ENCODE peak calls at places on chromosomes 2 and 18, in five cellular contexts. P is GM23248, B is HCT116, L is OCI-LY7, R is SK-N-SH. S is an unnamed sample.

GRCh38 chr2:200417389-200417788 is 92.5 kb downstream of the KCTD18 start:
- DNase-seq in P (no peak), B (no peak), L (no peak), R (no peak), S (no peak)

GRCh38 chr2:156331572-156332451 is 709 bp downstream of the NR4A2 start:
- DNase-seq in P (peak; percentile 93), B (no peak), L (no peak), R (peak; percentile 34), S (peak; percentile 77)

GRCh38 chr2:194591192-194591591 is 1065.8 kb upstream of the SLC39A10 start:
- DNase-seq in P (no peak), B (no peak), L (no peak), R (no peak), S (no peak)

GRCh38 chr2:126467367-126468054 is 188.4 kb upstream of the GYPC start:
- DNase-seq in P (no peak), B (no peak), L (no peak), R (no peak), S (no peak)

GRCh38 chr2:27628767-27629709 is at the start of the genes CCDC121 and GPN1:
- DNase-seq in P (peak; percentile 98), B (peak; percentile 59), L (peak; percentile 92), R (peak; percentile 91), S (peak; percentile 94)

GRCh38 chr2:168348076-168348475 is 100.7 kb upstream of the STK39 start:
- DNase-seq in P (peak; percentile 54), B (peak; percentile 57), L (peak; percentile 11), R (peak; percentile 40), S (peak; percentile 86)

GRCh38 chr2:88709117-88709739 is 17.8 kb downstream of the RPIA start:
- DNase-seq in P (peak; percentile 63), B (no peak), L (no peak), R (no peak), S (no peak)

GRCh38 chr2:33267745-33268144 is 208.7 kb upstream of the RASGRP3 start:
- DNase-seq in P (peak; percentile 44), B (no peak), L (no peak), R (no peak), S (no peak)

GRCh38 chr2:207632575-207633492 is 7.6 kb upstream of the METTL21A start:
- DNase-seq in P (peak; percentile 81), B (no peak), L (no peak), R (no peak), S (no peak)

GRCh38 chr18:79853303-79853992 is 55.7 kb downstream of the KCNG2 start:
- DNase-seq in P (no peak), B (no peak), L (no peak), R (no peak), S (no peak)

GRCh38 chr2:109375656-109376055 is 238.1 kb downstream of the SEPTIN10 start:
- DNase-seq in P (no peak), B (no peak), L (no peak), R (no peak), S (no peak)

GRCh38 chr2:127508621-127509034 is 17.7 kb downstream of the IWS1 start:
- DNase-seq in P (peak; percentile 100), B (peak; percentile 66), L (no peak), R (peak; percentile 66), S (no peak)

GRCh38 chr2:33505966-33506365 is 29.5 kb downstream of the RASGRP3 start:
- DNase-seq in P (no peak), B (no peak), L (no peak), R (no peak), S (no peak)

GRCh38 chr2:27920148-27920885 is 29.8 kb downstream of the BABAM2 start:
- DNase-seq in P (no peak), B (no peak), L (no peak), R (no peak), S (no peak)

GRCh38 chr2:70143314-70144150 is 47.3 kb downstream of the C2orf42 start:
- DNase-seq in P (peak; percentile 61), B (peak; percentile 41), L (no peak), R (peak; percentile 70), S (peak; percentile 34)

GRCh38 chr2:196984888-196985287 is 58.4 kb upstream of the PGAP1 start:
- DNase-seq in P (no peak), B (no peak), L (no peak), R (no peak), S (no peak)

GRCh38 chr2:215603440-215603839 is 167.6 kb upstream of the FN1 start:
- DNase-seq in P (no peak), B (no peak), L (no peak), R (no peak), S (no peak)

GRCh38 chr2:3597567-3597966 is 2.7 kb downstream of the COLEC11 start:
- DNase-seq in P (no peak), B (no peak), L (no peak), R (no peak), S (no peak)

GRCh38 chr2:30661173-30662107 is 145.8 kb downstream of the CAPN13 start:
- DNase-seq in P (no peak), B (no peak), L (no peak), R (no peak), S (no peak)

GRCh38 chr2:153106802-153107477 is 371.6 kb downstream of the RPRM start:
- DNase-seq in P (peak; percentile 0), B (no peak), L (no peak), R (no peak), S (no peak)

GRCh38 chr2:121283670-121284245 is 1.2 kb downstream of the TFCP2L1 start:
- DNase-seq in P (peak; percentile 23), B (no peak), L (no peak), R (no peak), S (no peak)

GRCh38 chr2:74002515-74003391 is 18.0 kb downstream of the TET3 start:
- DNase-seq in P (peak; percentile 96), B (no peak), L (peak; percentile 76), R (peak; percentile 98), S (peak; percentile 91)

GRCh38 chr2:9231291-9232165 is 24.9 kb downstream of the ASAP2 start:
- DNase-seq in P (no peak), B (no peak), L (no peak), R (no peak), S (no peak)

GRCh38 chr2:9234680-9235387 is 28.2 kb downstream of the ASAP2 start:
- DNase-seq in P (peak; percentile 86), B (peak; percentile 86), L (no peak), R (peak; percentile 87), S (no peak)

GRCh38 chr2:9232166-9232479 is 25.5 kb downstream of the ASAP2 start:
- DNase-seq in P (no peak), B (no peak), L (no peak), R (no peak), S (no peak)

GRCh38 chr2:9230881-9231280 is 24.3 kb downstream of the ASAP2 start:
- DNase-seq in P (peak; percentile 38), B (no peak), L (no peak), R (no peak), S (no peak)

DNA sequence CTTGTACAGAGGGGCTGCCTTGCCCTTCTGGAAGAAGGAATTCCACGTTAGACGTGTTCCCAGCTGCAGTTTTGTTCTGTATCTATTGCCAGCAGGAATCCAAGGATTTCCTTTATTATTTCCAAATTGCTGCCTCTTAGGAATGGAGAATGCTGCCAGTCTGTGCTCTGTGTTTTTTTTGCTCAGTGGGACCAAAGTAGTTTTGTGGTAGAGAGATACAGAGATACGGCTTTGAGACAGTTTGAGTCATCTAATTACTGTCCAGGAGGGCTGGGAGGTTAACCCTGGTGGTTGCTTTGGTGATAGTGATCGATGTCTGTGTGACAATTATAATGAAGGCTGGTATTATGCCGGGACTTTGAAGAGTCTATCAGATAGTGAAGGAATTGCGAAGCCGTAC is 26.3 kb downstream of the ASAP2 start:
- DNase-seq in P (no peak), B (peak; percentile 77), L (no peak), R (peak; percentile 53), S (no peak)
- H3K4me1 ChIP-seq in P (peaks cover 97% of the 10 kb centered on the region), B (peaks cover 67% of the 10 kb centered on the region), L (no peaks in the 10 kb centered on the region), R (peaks cover 95% of the 10 kb centered on the region), S (peaks cover 10% of the 10 kb centered on the region)

DNA sequence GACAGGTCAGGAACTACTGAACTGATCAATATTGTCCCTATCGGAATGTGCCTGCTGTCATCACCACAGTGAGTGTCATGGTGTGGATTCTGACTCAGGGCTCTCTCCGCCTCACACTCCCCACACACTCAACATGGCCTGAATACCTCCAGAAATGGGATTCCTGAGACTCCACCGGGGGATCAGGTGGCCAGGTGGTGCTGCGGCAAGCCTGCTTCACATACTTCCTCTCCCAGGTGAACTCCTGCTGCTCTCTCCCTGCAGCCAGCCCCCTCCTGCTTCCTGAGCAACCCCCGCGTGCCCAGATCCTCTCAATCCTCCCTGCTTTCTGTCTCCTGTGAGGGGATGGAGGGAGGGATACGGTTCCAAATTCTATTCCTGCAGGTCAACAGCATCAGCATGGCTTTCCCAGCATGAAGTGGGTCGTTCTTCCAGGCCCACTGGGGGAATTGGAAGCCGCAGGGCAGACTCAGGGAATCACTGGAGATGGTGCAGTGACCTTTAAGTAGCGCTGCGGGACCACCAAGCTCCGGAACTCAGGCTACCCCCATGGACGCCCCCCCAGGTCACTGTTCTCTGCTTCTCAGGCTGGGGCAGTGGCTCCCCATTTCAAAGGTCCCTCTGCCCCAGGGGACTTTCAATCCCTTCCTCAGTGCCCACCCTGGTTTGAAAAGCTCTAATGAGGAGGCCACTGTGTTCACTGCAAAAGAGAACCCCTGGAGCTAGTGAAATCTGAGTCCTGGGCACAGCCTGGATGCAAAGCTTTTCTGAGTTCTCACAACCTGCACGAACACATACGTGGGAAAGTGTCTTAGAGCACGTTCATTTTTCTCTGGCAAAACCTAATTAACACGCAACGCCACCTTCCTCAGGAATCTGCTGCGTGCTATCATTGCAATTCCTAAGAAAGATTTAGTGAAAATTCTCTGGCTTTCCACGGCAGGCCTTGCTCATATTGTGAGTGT is 168.4 kb downstream of the ZFP36L2 start:
- DNase-seq in P (no peak), B (no peak), L (no peak), R (no peak), S (no peak)
- TF ChIP-seq EZH2phosphoT487 in P (no peak), B (no peak), L (no peak), R (no peak), S (no peak)

DNA sequence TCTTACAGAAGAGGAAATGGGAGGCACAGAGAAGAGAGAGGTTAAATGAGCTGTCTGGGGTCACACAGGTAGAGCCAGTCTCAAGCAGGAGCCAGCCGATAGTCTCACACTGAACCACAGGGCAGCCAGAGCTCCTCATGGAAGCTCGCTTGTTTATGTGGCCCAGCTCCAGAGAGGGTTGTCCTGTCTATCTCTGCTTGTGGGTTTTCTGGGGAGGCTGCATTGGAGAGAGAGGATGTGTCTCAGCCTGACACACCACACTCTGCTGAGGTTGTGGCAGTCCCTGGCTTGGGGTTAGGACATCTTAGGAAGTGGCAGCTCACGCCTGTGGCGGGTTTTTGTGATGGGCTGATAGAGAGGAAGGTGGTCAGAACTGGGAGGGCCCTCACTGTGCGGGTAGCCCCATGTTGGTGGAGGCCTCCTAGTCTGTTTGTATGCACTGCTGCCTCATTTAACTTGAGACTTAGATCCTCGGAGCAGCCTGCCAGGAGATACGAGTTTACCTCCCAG is 52.3 kb downstream of the TCF7L1 start:
- DNase-seq in P (no peak), B (no peak), L (no peak), R (no peak), S (no peak)
- H3K4me1 ChIP-seq in P (peaks cover 29% of the 10 kb centered on the region), B (no peaks in the 10 kb centered on the region), L (no peaks in the 10 kb centered on the region), R (peaks cover 6% of the 10 kb centered on the region), S (peaks cover 54% of the 10 kb centered on the region)

DNA sequence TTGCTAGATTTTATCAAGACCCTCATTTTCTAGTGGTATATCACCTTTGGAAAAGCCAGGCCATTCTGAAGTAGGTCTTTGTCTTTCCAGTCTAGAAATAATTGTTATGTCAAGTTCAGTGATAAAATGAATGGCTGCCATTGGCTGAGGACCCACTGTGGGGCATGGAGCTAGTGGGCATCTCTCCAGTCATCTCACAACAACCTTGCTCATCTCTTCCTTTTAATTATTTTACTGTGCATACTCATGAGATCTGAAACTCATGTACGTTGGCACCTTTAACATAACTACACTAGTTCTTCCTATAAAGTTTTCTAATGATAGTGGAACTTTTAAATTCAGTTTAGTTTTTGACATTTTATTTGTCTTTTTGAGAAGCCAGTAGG is 240.9 kb downstream of the SLC8A1 start:
- DNase-seq in P (no peak), B (no peak), L (no peak), R (no peak), S (no peak)
- TF ChIP-seq EZH2phosphoT487 in P (no peak), B (no peak), L (no peak), R (no peak), S (no peak)

GRCh38 chr18:12254820-12255511 is 805 bp downstream of the CIDEA start:
- DNase-seq in P (no peak), B (no peak), L (no peak), R (no peak), S (peak; percentile 47)
- H3K4me1 ChIP-seq in P (peaks cover 12% of the 10 kb centered on the region), B (peaks cover 4% of the 10 kb centered on the region), L (no peaks in the 10 kb centered on the region), R (no peaks in the 10 kb centered on the region), S (peaks cover 16% of the 10 kb centered on the region)

S was measured in GM23338.